ENCODE peak calls at places on chromosomes 13 and 19, in eight cellular contexts. P is Peyer's patch; V is CD4-positive, CD25-positive, alpha-beta regulatory T cell; M is CD8-positive, alpha-beta T cell; G is pancreas; O is small intestine; L is HCT116; B is neural progenitor cell. S is an unnamed sample.

GRCh38 chr19:2207991-2208860 is 27.9 kb downstream of the PLEKHJ1 start:
- DNase-seq in P (peak; percentile 82), V (peak; percentile 36), M (peak; percentile 38), G (no peak), O (peak; percentile 60), L (no peak), B (peak; percentile 83), S (no peak)

GRCh38 chr13:114065141-114065925 is 67.1 kb downstream of the RASA3 start:
- DNase-seq in P (peak; percentile 87), V (peak; percentile 86), M (peak; percentile 80), G (peak; percentile 84), O (peak; percentile 59), L (peak; percentile 90), B (peak; percentile 63), S (peak; percentile 60)

GRCh38 chr19:50703915-50704548 is 15.6 kb downstream of the SHANK1 start:
- DNase-seq in P (no peak), V (no peak), M (no peak), G (no peak), O (no peak), L (peak; percentile 26), B (peak; percentile 58), S (no peak)

GRCh38 chr13:46132109-46132508 is 27.3 kb upstream of the CPB2 start:
- DNase-seq in P (no peak), V (no peak), M (no peak), G (no peak), O (no peak), L (no peak), B (no peak), S (no peak)

GRCh38 chr19:695350-695949 is at the start of gene PRSS57:
- DNase-seq in P (no peak), V (no peak), M (no peak), G (no peak), O (no peak), L (no peak), B (no peak), S (no peak)

GRCh38 chr13:72920097-72920496 is 138.2 kb downstream of the PIBF1 start:
- DNase-seq in P (no peak), V (no peak), M (no peak), G (no peak), O (peak; percentile 7), L (no peak), B (no peak), S (no peak)

GRCh38 chr13:106560791-106561190 is 7.1 kb downstream of the ARGLU1 start:
- DNase-seq in P (no peak), V (no peak), M (no peak), G (no peak), O (no peak), L (no peak), B (no peak), S (no peak)

GRCh38 chr13:106418556-106418955 is 116.9 kb downstream of the EFNB2 start:
- DNase-seq in P (no peak), V (no peak), M (no peak), G (no peak), O (no peak), L (no peak), B (no peak), S (no peak)

GRCh38 chr19:58555369-58555885 is 522 bp upstream of the CHMP2A start:
- DNase-seq in P (no peak), V (no peak), M (no peak), G (peak; percentile 46), O (no peak), L (no peak), B (no peak), S (no peak)

GRCh38 chr19:18418725-18419194 is 438 bp upstream of the SSBP4 start:
- DNase-seq in P (peak; percentile 71), V (no peak), M (peak; percentile 45), G (no peak), O (peak; percentile 49), L (no peak), B (no peak), S (no peak)

GRCh38 chr13:98842074-98842473 is 89.6 kb upstream of the SLC15A1 start:
- DNase-seq in P (no peak), V (no peak), M (no peak), G (no peak), O (no peak), L (no peak), B (no peak), S (no peak)

GRCh38 chr19:39413269-39413902 is 917 bp downstream of the PLEKHG2 start:
- DNase-seq in P (peak; percentile 75), V (peak; percentile 33), M (peak; percentile 41), G (peak; percentile 72), O (no peak), L (no peak), B (peak; percentile 87), S (no peak)

GRCh38 chr19:53132231-53132991 is at the start of gene ZNF415:
- DNase-seq in P (peak; percentile 87), V (peak; percentile 26), M (peak; percentile 24), G (peak; percentile 93), O (peak; percentile 76), L (no peak), B (peak; percentile 96), S (no peak)

GRCh38 chr13:40618581-40619478 is 47.6 kb downstream of the FOXO1 start:
- DNase-seq in P (no peak), V (no peak), M (no peak), G (no peak), O (no peak), L (no peak), B (no peak), S (no peak)

GRCh38 chr13:45086484-45086883 is 33.8 kb upstream of the GTF2F2 start:
- DNase-seq in P (no peak), V (no peak), M (no peak), G (no peak), O (no peak), L (no peak), B (no peak), S (no peak)

GRCh38 chr19:13441810-13442512 is 64.3 kb downstream of the CACNA1A start:
- DNase-seq in P (peak; percentile 50), V (peak; percentile 33), M (peak; percentile 50), G (peak; percentile 63), O (peak; percentile 8), L (no peak), B (peak; percentile 91), S (no peak)

GRCh38 chr19:56949651-56950050 is 109.1 kb upstream of the PEG3 start:
- DNase-seq in P (no peak), V (no peak), M (no peak), G (no peak), O (no peak), L (no peak), B (no peak), S (no peak)

GRCh38 chr13:102293723-102294122 is 108.1 kb downstream of the FGF14 start:
- DNase-seq in P (no peak), V (no peak), M (no peak), G (no peak), O (no peak), L (no peak), B (no peak), S (no peak)

GRCh38 chr13:77544365-77544764 is 8.9 kb downstream of the SCEL start:
- DNase-seq in P (peak; percentile 48), V (no peak), M (no peak), G (no peak), O (no peak), L (no peak), B (no peak), S (no peak)

GRCh38 chr13:112136095-112136494 is 69.1 kb downstream of the SOX1 start:
- DNase-seq in P (no peak), V (no peak), M (no peak), G (no peak), O (no peak), L (no peak), B (no peak), S (no peak)

GRCh38 chr19:55117063-55117635 is 288 bp downstream of the PPP1R12C start:
- DNase-seq in P (no peak), V (peak; percentile 20), M (peak; percentile 23), G (peak; percentile 76), O (no peak), L (no peak), B (no peak), S (no peak)

DNA sequence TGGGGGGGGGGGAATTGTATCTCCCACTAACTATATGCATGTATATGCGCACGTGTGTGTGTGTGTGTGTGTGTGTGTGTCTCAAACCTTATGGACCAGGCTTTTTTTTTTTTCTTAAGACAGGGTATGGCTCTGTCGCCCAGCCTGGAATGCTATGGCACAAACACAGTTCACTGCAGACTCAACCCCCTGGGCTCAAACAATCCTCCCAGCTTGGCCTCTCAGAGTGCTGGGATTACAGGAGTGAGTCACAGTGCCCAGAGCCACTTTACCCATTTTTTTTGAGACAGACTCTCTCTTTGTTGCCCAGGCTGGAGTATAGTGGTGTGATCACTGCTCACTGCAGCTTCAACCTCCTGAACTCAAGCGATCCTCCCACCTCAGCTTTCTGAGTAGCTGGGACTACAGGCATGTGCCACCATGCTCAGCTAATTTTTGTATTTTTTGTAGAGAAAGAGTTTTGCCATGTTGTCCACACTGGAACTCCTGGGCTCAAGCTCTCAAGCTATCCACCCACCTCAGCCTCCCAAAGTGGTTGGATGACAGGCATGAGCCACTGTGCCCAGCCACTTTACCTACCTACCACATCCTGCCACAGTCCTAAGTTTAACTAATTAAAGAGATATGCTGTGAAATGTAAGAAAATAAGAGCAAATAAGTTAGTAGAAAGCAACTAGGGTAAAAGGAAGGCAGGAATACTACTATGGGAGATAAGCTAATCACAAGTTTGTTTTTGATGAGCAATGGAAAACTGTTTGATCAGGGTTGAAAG is 2.4 kb downstream of the ZMYM5 start:
- DNase-seq in P (no peak), V (peak; percentile 55), M (peak; percentile 6), G (peak; percentile 12), O (no peak), L (peak; percentile 80), B (peak; percentile 41), S (peak; percentile 45)
- H3K27ac ChIP-seq in P (no peak overlapping the region), V (peak overlapping the region; percentile 93), M (no peak overlapping the region), G (no peak overlapping the region), O (peak overlapping the region; percentile 65), L (peak overlapping the region; percentile 98), B (no peak overlapping the region), S (peak overlapping the region; percentile 99)

DNA sequence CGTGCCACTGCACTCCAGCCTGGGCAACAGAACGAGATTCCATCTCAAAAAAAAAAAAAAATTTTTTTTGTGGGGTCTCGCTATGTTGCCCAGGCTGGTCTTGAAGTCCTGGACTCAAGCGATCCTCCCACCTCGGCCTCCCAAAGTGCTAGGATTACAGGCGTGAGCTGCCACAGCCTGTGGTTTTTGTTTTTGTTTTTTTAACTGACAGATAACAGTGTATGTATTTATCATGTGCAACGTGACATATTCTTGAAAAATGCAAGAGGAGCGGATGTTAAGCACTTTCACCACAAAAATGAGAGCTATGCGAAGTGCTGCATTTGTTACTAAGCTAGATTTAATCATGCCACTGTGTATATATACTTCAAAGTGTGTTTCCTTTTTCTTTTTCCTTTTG is 49.0 kb downstream of the ARHGEF18 start:
- DNase-seq in P (no peak), V (no peak), M (no peak), G (no peak), O (no peak), L (no peak), B (no peak), S (peak; percentile 59)
- H3K27ac ChIP-seq in P (no peak overlapping the region), V (no peak overlapping the region), M (no peak overlapping the region), G (no peak overlapping the region), O (no peak overlapping the region), L (peak overlapping the region; percentile 25), B (no peak overlapping the region), S (peak overlapping the region; percentile 98)

GRCh38 chr13:44007451-44007850 is 127.7 kb downstream of the LACC1 start:
- DNase-seq in P (no peak), V (no peak), M (no peak), G (no peak), O (no peak), L (no peak), B (no peak), S (no peak)
- H3K27ac ChIP-seq in P (no peak overlapping the region), V (no peak overlapping the region), M (no peak overlapping the region), G (no peak overlapping the region), O (no peak overlapping the region), L (no peak overlapping the region), B (no peak overlapping the region), S (no peak overlapping the region)

GRCh38 chr13:110407021-110407420 is 99.9 kb downstream of the COL4A2 start:
- DNase-seq in P (no peak), V (no peak), M (no peak), G (no peak), O (no peak), L (no peak), B (no peak), S (no peak)
- H3K27ac ChIP-seq in P (no peak overlapping the region), V (no peak overlapping the region), M (no peak overlapping the region), G (no peak overlapping the region), O (peak overlapping the region; percentile 76), L (no peak overlapping the region), B (no peak overlapping the region), S (no peak overlapping the region)

S was measured in epithelial cell of prostate.